ENCODE peak calls at places on chromosomes 6 and 20, in four cellular contexts. One of them, this sample, is unnamed.

GRCh38 chr6:170057034-170057734 is 233.7 kb downstream of the DLL1 start:
- DNase-seq in GM23338: no peak
- DNase-seq in breast epithelium: no peak
- DNase-seq in GM12891: no peak
- DNase-seq in this sample: no peak

GRCh38 chr6:125974214-125974866 is 12.0 kb upstream of the TRMT11 start:
- DNase-seq in GM12891: no peak
- DNase-seq in GM23338: peak
- DNase-seq in breast epithelium: no peak
- DNase-seq in this sample: no peak

GRCh38 chr6:142891454-142891853 is 53.5 kb downstream of the HIVEP2 start:
- DNase-seq in GM23338: no peak
- DNase-seq in GM12891: no peak
- DNase-seq in breast epithelium: no peak
- DNase-seq in this sample: no peak

GRCh38 chr6:101086473-101086872 is 205.3 kb upstream of the ASCC3 start:
- DNase-seq in GM23338: peak
- DNase-seq in GM12891: no peak
- DNase-seq in breast epithelium: no peak
- DNase-seq in this sample: no peak

GRCh38 chr6:28251648-28252506 is at the start of gene ZKSCAN4:
- DNase-seq in GM23338: peak
- DNase-seq in GM12891: peak
- DNase-seq in breast epithelium: peak
- DNase-seq in this sample: peak

GRCh38 chr6:21278078-21278790 is 315.3 kb upstream of the SOX4 start:
- DNase-seq in GM23338: no peak
- DNase-seq in GM12891: no peak
- DNase-seq in breast epithelium: no peak
- DNase-seq in this sample: no peak

GRCh38 chr20:8074931-8075330 is 55.4 kb upstream of the TMX4 start:
- DNase-seq in GM12891: no peak
- DNase-seq in GM23338: no peak
- DNase-seq in breast epithelium: no peak
- DNase-seq in this sample: no peak

GRCh38 chr6:156731436-156731835 is 45.7 kb upstream of the ARID1B start:
- DNase-seq in GM12891: no peak
- DNase-seq in GM23338: no peak
- DNase-seq in breast epithelium: no peak
- DNase-seq in this sample: no peak

GRCh38 chr20:63658749-63659187 is 656 bp downstream of the RTEL1 start:
- DNase-seq in GM12891: no peak
- DNase-seq in GM23338: no peak
- DNase-seq in breast epithelium: no peak
- DNase-seq in this sample: peak

GRCh38 chr20:37741055-37741454 is 47.2 kb downstream of the CTNNBL1 start:
- DNase-seq in breast epithelium: no peak
- DNase-seq in GM12891: no peak
- DNase-seq in GM23338: no peak
- DNase-seq in this sample: no peak

GRCh38 chr20:4856022-4856755 is 134.5 kb downstream of the PRND start:
- DNase-seq in GM23338: no peak
- DNase-seq in breast epithelium: no peak
- DNase-seq in GM12891: no peak
- DNase-seq in this sample: no peak

GRCh38 chr20:4853787-4854295 is 132.1 kb downstream of the PRND start:
- DNase-seq in breast epithelium: no peak
- DNase-seq in GM12891: no peak
- DNase-seq in GM23338: no peak
- DNase-seq in this sample: no peak

GRCh38 chr20:4854502-4854901 is 132.8 kb downstream of the PRND start:
- DNase-seq in GM12891: no peak
- DNase-seq in breast epithelium: no peak
- DNase-seq in GM23338: no peak
- DNase-seq in this sample: no peak

GRCh38 chr20:4855097-4855496 is 133.4 kb downstream of the PRND start:
- DNase-seq in GM12891: no peak
- DNase-seq in breast epithelium: no peak
- DNase-seq in GM23338: no peak
- DNase-seq in this sample: no peak

DNA sequence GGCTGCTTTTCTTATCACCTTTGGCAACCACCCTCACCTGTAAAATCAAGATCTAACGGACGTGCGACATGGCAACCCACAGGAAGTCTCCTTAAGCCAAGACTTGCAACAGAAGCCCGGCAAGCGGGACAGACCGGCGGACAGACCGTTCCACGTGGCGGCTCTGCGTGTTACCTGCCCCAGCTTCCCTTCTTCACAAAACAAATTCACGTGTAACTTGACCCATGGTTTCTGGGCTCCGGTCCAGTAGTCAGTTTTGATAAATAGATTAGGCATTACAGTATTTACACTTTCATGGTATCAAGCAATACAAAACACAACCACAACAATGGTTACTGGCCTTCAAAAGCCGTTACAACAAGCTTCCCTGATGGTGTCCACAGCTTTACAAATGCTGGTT is 133.8 kb downstream of the PRND start:
- DNase-seq in breast epithelium: no peak
- DNase-seq in GM23338: no peak
- DNase-seq in GM12891: no peak
- DNase-seq in this sample: no peak
- TF ChIP-seq POLR2AphosphoS5 in breast epithelium: no peak
- TF ChIP-seq POLR2AphosphoS5 in GM23338: no peak
- TF ChIP-seq POLR2AphosphoS5 in GM12891: no peak
- TF ChIP-seq POLR2AphosphoS5 in this sample: no peak

GRCh38 chr6:44228433-44228832 is 5.0 kb downstream of the SLC29A1 start:
- DNase-seq in breast epithelium: no peak
- DNase-seq in GM23338: no peak
- DNase-seq in GM12891: no peak
- DNase-seq in this sample: no peak

GRCh38 chr6:44230034-44230675 is 6.8 kb downstream of the SLC29A1 start:
- DNase-seq in GM12891: no peak
- DNase-seq in breast epithelium: no peak
- DNase-seq in GM23338: no peak
- DNase-seq in this sample: no peak

GRCh38 chr6:44228836-44229235 is 5.4 kb downstream of the SLC29A1 start:
- DNase-seq in GM12891: no peak
- DNase-seq in GM23338: no peak
- DNase-seq in breast epithelium: no peak
- DNase-seq in this sample: no peak

GRCh38 chr6:44228031-44228430 is 4.6 kb downstream of the SLC29A1 start:
- DNase-seq in GM12891: no peak
- DNase-seq in GM23338: no peak
- DNase-seq in breast epithelium: no peak
- DNase-seq in this sample: no peak

GRCh38 chr6:44229376-44230033 is 6.1 kb downstream of the SLC29A1 start:
- DNase-seq in GM12891: no peak
- DNase-seq in GM23338: no peak
- DNase-seq in breast epithelium: no peak
- DNase-seq in this sample: no peak
- TF ChIP-seq POLR2AphosphoS5 in GM12891: no peak
- TF ChIP-seq POLR2AphosphoS5 in GM23338: no peak
- TF ChIP-seq POLR2AphosphoS5 in breast epithelium: no peak
- TF ChIP-seq POLR2AphosphoS5 in this sample: no peak

GRCh38 chr6:5764401-5764955 is 242.2 kb downstream of the NRN1 start:
- DNase-seq in breast epithelium: no peak
- DNase-seq in GM12891: no peak
- DNase-seq in GM23338: no peak
- DNase-seq in this sample: no peak

GRCh38 chr6:5762561-5762968 is 244.2 kb downstream of the NRN1 start:
- DNase-seq in GM23338: no peak
- DNase-seq in GM12891: no peak
- DNase-seq in breast epithelium: no peak
- DNase-seq in this sample: no peak

GRCh38 chr6:5765141-5765760 is 241.5 kb downstream of the NRN1 start:
- DNase-seq in breast epithelium: no peak
- DNase-seq in GM12891: no peak
- DNase-seq in GM23338: no peak
- DNase-seq in this sample: no peak

GRCh38 chr6:5763407-5763806 is 243.3 kb downstream of the NRN1 start:
- DNase-seq in GM23338: no peak
- DNase-seq in GM12891: no peak
- DNase-seq in breast epithelium: no peak
- DNase-seq in this sample: no peak

GRCh38 chr6:5763871-5764270 is 242.9 kb downstream of the NRN1 start:
- DNase-seq in breast epithelium: no peak
- DNase-seq in GM12891: peak
- DNase-seq in GM23338: no peak
- DNase-seq in this sample: no peak
- TF ChIP-seq POLR2AphosphoS5 in breast epithelium: no peak
- TF ChIP-seq POLR2AphosphoS5 in GM12891: no peak
- TF ChIP-seq POLR2AphosphoS5 in GM23338: no peak
- TF ChIP-seq POLR2AphosphoS5 in this sample: no peak

DNA sequence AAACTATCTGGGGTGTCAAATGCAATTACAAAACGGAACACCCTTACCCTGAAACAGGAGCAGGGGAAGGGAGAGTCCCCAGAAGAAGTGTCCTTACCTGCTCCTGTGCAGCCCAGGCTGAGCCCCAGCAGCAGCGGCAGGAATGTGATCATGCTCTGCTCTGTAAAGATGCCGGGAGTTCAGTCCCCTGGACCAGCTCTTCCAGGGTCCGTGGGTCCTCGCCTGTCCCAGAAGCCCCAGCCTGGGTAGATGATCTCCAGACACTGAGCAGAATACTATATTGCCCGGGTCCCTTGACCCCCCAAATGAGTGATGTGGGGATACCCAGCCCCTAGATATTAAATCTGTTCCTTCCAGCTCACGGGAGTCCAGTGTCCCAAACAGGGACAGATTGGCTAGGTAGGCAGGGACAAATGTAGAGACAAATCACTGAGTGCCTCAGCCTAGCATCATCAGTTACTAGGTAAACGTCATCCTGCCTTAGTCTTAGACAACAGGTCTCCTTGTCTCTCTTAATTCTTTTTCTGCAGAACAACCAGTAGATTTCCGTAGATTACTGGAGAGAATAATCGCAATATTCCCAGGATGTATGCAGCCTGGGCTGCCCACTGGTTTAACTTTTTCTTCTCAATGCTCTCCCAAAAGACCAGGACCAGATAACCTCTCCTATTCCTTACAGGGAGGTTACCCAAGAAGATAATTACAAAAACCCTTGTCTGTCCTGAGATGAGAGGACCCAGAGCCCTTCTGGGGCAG is at the start of gene HLA-DMB:
- DNase-seq in GM23338: peak
- DNase-seq in breast epithelium: peak
- DNase-seq in GM12891: peak
- DNase-seq in this sample: no peak
- TF ChIP-seq POLR2AphosphoS5 in GM23338: no peak
- TF ChIP-seq POLR2AphosphoS5 in breast epithelium: no peak
- TF ChIP-seq POLR2AphosphoS5 in GM12891: peak
- TF ChIP-seq POLR2AphosphoS5 in this sample: no peak

DNA sequence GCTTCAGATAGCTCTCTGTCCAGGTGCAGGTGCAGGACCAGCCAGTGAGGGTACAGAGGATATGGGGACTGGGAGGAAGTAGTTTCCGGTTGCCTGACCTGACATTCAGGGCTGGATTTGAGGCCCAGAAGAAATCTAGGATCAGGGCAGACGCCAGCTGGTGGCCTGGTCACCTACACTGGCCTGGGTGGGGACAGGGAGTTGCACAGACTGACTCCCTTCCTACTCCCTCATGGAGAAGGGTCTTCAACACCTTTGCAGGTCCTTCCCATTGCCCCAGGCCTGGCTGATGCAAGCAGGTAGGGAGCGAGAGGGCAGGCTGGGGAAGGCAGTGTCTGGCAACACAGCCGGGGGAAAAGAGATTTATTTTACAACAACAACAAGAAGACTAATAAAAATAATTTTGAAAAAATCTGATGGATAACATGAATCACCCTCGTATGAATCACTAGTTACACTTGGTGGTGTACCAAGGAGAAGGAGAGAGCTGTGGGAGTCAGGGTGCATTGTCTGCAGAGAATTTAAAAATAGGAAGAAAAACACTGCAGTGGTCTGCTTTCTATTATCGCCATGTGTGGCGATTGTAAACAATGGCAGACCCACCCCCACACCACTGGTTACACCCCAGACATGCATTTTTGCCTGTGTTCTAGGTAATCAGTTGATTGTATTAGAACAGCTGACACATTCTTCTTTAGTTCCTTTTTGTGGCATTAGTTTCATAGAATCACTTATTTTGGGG is 62.3 kb upstream of the SNX9 start:
- DNase-seq in breast epithelium: no peak
- DNase-seq in GM23338: no peak
- DNase-seq in GM12891: no peak
- DNase-seq in this sample: no peak
- TF ChIP-seq POLR2AphosphoS5 in breast epithelium: no peak
- TF ChIP-seq POLR2AphosphoS5 in GM23338: no peak
- TF ChIP-seq POLR2AphosphoS5 in GM12891: no peak
- TF ChIP-seq POLR2AphosphoS5 in this sample: no peak